ENCODE peak calls at places on chromosomes 3 and 15, in six cellular contexts. D is heart right ventricle, K is esophagus squamous epithelium, V is GM13976, X is endothelial cell, T is AG10803. Y is an unnamed sample.

GRCh38 chr3:64311424-64311920 is 86.2 kb upstream of the PRICKLE2 start:
- DNase-seq in V (no peak), X (no peak), K (no peak), D (no peak), T (peak), Y (no peak)

GRCh38 chr15:47374222-47374621 is 343.1 kb upstream of the SEMA6D start:
- DNase-seq in V (no peak), X (peak), K (no peak), T (peak), D (no peak), Y (no peak)

GRCh38 chr15:72706266-72706665 is 20.3 kb downstream of the BBS4 start:
- DNase-seq in X (no peak), V (no peak), D (no peak), K (no peak), T (no peak), Y (no peak)

GRCh38 chr15:69668963-69669362 is 216.3 kb downstream of the RPLP1 start:
- DNase-seq in D (peak), T (no peak), X (no peak), V (peak), K (no peak), Y (no peak)

GRCh38 chr3:140004271-140004670 is 69.3 kb downstream of the CLSTN2 start:
- DNase-seq in D (no peak), X (no peak), T (no peak), K (no peak), V (no peak), Y (no peak)

GRCh38 chr15:72042054-72042453 is 75.9 kb downstream of the MYO9A start:
- DNase-seq in D (no peak), V (no peak), X (no peak), K (no peak), T (peak), Y (no peak)

GRCh38 chr3:171841620-171842000 is 1.5 kb upstream of the TMEM212 start:
- DNase-seq in X (no peak), T (peak), D (no peak), K (no peak), V (no peak), Y (no peak)

GRCh38 chr3:152241142-152242067 is 27.3 kb upstream of the MBNL1 start:
- DNase-seq in X (no peak), K (no peak), T (no peak), D (no peak), V (no peak), Y (no peak)

GRCh38 chr3:99468918-99469317 is 169.5 kb upstream of the COL8A1 start:
- DNase-seq in D (no peak), T (no peak), V (no peak), K (no peak), X (no peak), Y (no peak)

GRCh38 chr15:37140531-37141053 is 40.2 kb upstream of the MEIS2 start:
- DNase-seq in V (no peak), T (peak), D (no peak), X (no peak), K (no peak), Y (no peak)

GRCh38 chr3:108736821-108737220 is 20.4 kb downstream of the RETNLB start:
- DNase-seq in D (no peak), X (no peak), T (no peak), V (no peak), K (no peak), Y (no peak)

GRCh38 chr3:140358696-140359095 is 319.2 kb upstream of the TRIM42 start:
- DNase-seq in D (no peak), T (no peak), K (no peak), X (no peak), V (no peak), Y (no peak)

GRCh38 chr15:69919816-69920215 is 177.9 kb downstream of the TLE3 start:
- DNase-seq in V (no peak), X (no peak), T (no peak), D (no peak), K (no peak), Y (no peak)

GRCh38 chr3:15795563-15796308 is 2.0 kb downstream of the ANKRD28 start:
- DNase-seq in D (no peak), T (peak), V (no peak), X (no peak), K (no peak), Y (no peak)

GRCh38 chr15:34331809-34332208 is 5.8 kb downstream of the SLC12A6 start:
- DNase-seq in T (no peak), V (no peak), K (no peak), D (no peak), X (no peak), Y (no peak)

GRCh38 chr15:64828985-64829384 is 3.5 kb upstream of the PIF1 start:
- DNase-seq in K (no peak), T (no peak), V (no peak), X (no peak), D (no peak), Y (no peak)

GRCh38 chr15:72782993-72783562 is 480 bp downstream of the ADPGK start:
- DNase-seq in T (peak), X (no peak), D (no peak), V (peak), K (no peak), Y (no peak)

GRCh38 chr15:48097264-48097663 is 23.5 kb upstream of the SLC24A5 start:
- DNase-seq in K (no peak), X (no peak), D (no peak), V (no peak), T (no peak), Y (no peak)

GRCh38 chr15:72237286-72238224 is 6.6 kb upstream of the PKM start:
- DNase-seq in V (peak), K (no peak), X (no peak), T (peak), D (peak), Y (peak)

GRCh38 chr15:48177383-48177874 is 666 bp downstream of the MYEF2 start:
- DNase-seq in V (peak), K (no peak), D (no peak), X (no peak), T (peak), Y (no peak)

GRCh38 chr15:41562258-41562657 is 3.2 kb downstream of the TYRO3 start:
- DNase-seq in T (no peak), D (no peak), X (no peak), V (no peak), K (no peak), Y (no peak)

GRCh38 chr3:123026551-123027291 is 842 bp downstream of the SEMA5B start:
- DNase-seq in K (no peak), D (peak), T (no peak), V (peak), X (peak), Y (no peak)

GRCh38 chr3:63880653-63881052 is 17.0 kb downstream of the ATXN7 start:
- DNase-seq in X (no peak), D (no peak), T (no peak), V (no peak), K (no peak), Y (no peak)

GRCh38 chr3:123294296-123294938 is 92.7 kb downstream of the SEC22A start:
- DNase-seq in D (no peak), V (no peak), K (no peak), X (no peak), T (no peak), Y (no peak)

GRCh38 chr3:17059966-17060560 is 175.3 kb downstream of the PLCL2 start:
- DNase-seq in X (no peak), T (no peak), V (no peak), D (no peak), K (no peak), Y (no peak)

GRCh38 chr3:53531749-53532148 is 37.3 kb downstream of the CACNA1D start:
- DNase-seq in X (no peak), K (no peak), D (no peak), T (no peak), V (no peak), Y (no peak)

GRCh38 chr3:122151480-122151879 is 32.0 kb upstream of the CASR start:
- DNase-seq in K (no peak), X (no peak), V (no peak), T (no peak), D (no peak), Y (no peak)

GRCh38 chr3:72234394-72234793 is 449.4 kb upstream of the PROK2 start:
- DNase-seq in D (no peak), V (no peak), K (no peak), X (no peak), T (peak), Y (no peak)

GRCh38 chr15:72153269-72153668 is 35.1 kb downstream of the SENP8 start:
- DNase-seq in X (no peak), D (no peak), V (no peak), T (no peak), K (no peak), Y (no peak)

GRCh38 chr3:113485161-113485609 is 29.8 kb downstream of the SPICE1 start:
- DNase-seq in D (no peak), X (no peak), V (no peak), T (no peak), K (no peak), Y (no peak)

GRCh38 chr3:49428697-49429100 is 425 bp downstream of the NICN1 start:
- DNase-seq in D (no peak), K (no peak), T (no peak), X (no peak), V (peak), Y (no peak)

GRCh38 chr3:129829640-129830039 is 63.9 kb downstream of the TMCC1 start:
- DNase-seq in D (no peak), T (peak), X (peak), V (peak), K (no peak), Y (no peak)

GRCh38 chr15:71337197-71337845 is 222.1 kb downstream of the THSD4 start:
- DNase-seq in D (no peak), V (no peak), T (no peak), K (no peak), X (no peak), Y (no peak)

GRCh38 chr15:99321477-99321876 is 70.2 kb downstream of the LRRC28 start:
- DNase-seq in T (no peak), V (no peak), D (no peak), K (no peak), X (no peak), Y (no peak)

GRCh38 chr3:177724020-177724638 is 526.8 kb upstream of the TBL1XR1 start:
- DNase-seq in X (no peak), T (no peak), K (no peak), D (peak), V (no peak), Y (no peak)

GRCh38 chr3:73036694-73037368 is 24.6 kb upstream of the EBLN2 start:
- DNase-seq in D (no peak), K (no peak), T (peak), V (no peak), X (no peak), Y (no peak)

GRCh38 chr3:63625161-63625560 is 27.3 kb upstream of the SNTN start:
- DNase-seq in X (no peak), D (no peak), K (no peak), T (peak), V (no peak), Y (no peak)

GRCh38 chr3:173584093-173584833 is 186.7 kb downstream of the NLGN1 start:
- DNase-seq in X (peak), T (peak), D (no peak), V (peak), K (no peak), Y (no peak)

GRCh38 chr3:27452368-27453090 is 31.7 kb downstream of the SLC4A7 start:
- DNase-seq in T (no peak), V (no peak), X (no peak), D (no peak), K (no peak), Y (no peak)

GRCh38 chr3:40713306-40713705 is 188.5 kb downstream of the ZNF621 start:
- DNase-seq in T (no peak), X (no peak), K (no peak), D (no peak), V (no peak), Y (no peak)

GRCh38 chr3:153290278-153291015 is 128.4 kb downstream of the RAP2B start:
- DNase-seq in V (no peak), T (peak), X (no peak), D (no peak), K (no peak), Y (no peak)
- TF ChIP-seq CTCF in V (no peak), T (peak), X (no peak), D (peak), K (peak), Y (no peak)

GRCh38 chr3:62229201-62229600 is 144.1 kb downstream of the FEZF2 start:
- DNase-seq in T (no peak), X (no peak), K (no peak), D (no peak), V (no peak), Y (no peak)

GRCh38 chr3:62228467-62228866 is 144.9 kb downstream of the FEZF2 start:
- DNase-seq in D (no peak), V (no peak), K (no peak), X (no peak), T (no peak), Y (no peak)

GRCh38 chr3:62229908-62230307 is 143.4 kb downstream of the FEZF2 start:
- DNase-seq in V (no peak), D (no peak), X (no peak), T (no peak), K (no peak), Y (no peak)

GRCh38 chr3:62237296-62237948 is 135.9 kb downstream of the FEZF2 start:
- DNase-seq in T (no peak), X (no peak), K (no peak), V (no peak), D (no peak), Y (no peak)

DNA sequence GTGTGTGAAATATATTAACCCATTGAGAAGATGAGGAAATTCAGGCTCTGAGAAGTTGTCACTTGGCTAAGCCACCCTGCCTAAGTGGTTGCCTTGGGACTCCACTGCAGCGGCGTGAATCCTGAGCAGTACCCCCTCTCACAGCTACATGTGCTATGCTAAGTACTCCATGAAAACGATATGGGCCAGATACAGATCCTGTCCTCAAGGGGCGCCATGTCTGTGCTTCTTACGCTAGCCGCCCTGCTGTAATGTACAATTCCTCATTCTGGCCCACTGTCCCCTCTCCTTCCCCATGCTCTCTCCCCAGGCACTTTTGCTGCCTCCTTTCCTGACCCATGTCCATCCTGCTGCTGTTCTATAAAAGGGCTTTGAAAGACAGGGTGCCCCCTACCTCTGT is 140.3 kb downstream of the FEZF2 start:
- DNase-seq in V (no peak), X (peak), T (no peak), D (no peak), K (no peak), Y (no peak)
- TF ChIP-seq CTCF in V (no peak), X (no peak), T (no peak), D (no peak), K (no peak), Y (no peak)

GRCh38 chr15:65927545-65927944 is 58.3 kb downstream of the RAB11A start:
- DNase-seq in X (no peak), D (no peak), V (no peak), T (no peak), K (no peak), Y (no peak)
- TF ChIP-seq CTCF in X (peak), D (no peak), V (no peak), T (peak), K (peak), Y (no peak)

GRCh38 chr3:2713923-2714322 is 396.3 kb downstream of the IL5RA start:
- DNase-seq in V (no peak), K (no peak), T (no peak), X (no peak), D (no peak), Y (no peak)
- TF ChIP-seq CTCF in V (peak), K (no peak), T (no peak), X (no peak), D (no peak), Y (no peak)

GRCh38 chr15:32649336-32649735 is 7.8 kb downstream of the SCG5 start:
- DNase-seq in T (peak), V (no peak), D (no peak), X (peak), K (no peak), Y (no peak)
- TF ChIP-seq CTCF in T (peak), V (no peak), D (no peak), X (peak), K (peak), Y (no peak)

GRCh38 chr3:28933337-28933736 is 347.5 kb upstream of the RBMS3 start:
- DNase-seq in X (no peak), K (no peak), V (no peak), D (no peak), T (no peak), Y (no peak)
- TF ChIP-seq CTCF in X (no peak), K (no peak), V (no peak), D (no peak), T (no peak), Y (no peak)

GRCh38 chr15:57542505-57542817 is 49.2 kb upstream of the MYZAP start:
- DNase-seq in X (no peak), T (no peak), K (no peak), V (no peak), D (no peak), Y (no peak)
- TF ChIP-seq CTCF in X (no peak), T (no peak), K (no peak), V (no peak), D (peak), Y (no peak)

GRCh38 chr3:42660898-42661297 is 7.4 kb downstream of the ZBTB47 start:
- DNase-seq in X (no peak), K (no peak), T (no peak), V (peak), D (no peak), Y (no peak)
- TF ChIP-seq CTCF in X (no peak), K (no peak), T (no peak), V (peak), D (peak), Y (no peak)

DNA sequence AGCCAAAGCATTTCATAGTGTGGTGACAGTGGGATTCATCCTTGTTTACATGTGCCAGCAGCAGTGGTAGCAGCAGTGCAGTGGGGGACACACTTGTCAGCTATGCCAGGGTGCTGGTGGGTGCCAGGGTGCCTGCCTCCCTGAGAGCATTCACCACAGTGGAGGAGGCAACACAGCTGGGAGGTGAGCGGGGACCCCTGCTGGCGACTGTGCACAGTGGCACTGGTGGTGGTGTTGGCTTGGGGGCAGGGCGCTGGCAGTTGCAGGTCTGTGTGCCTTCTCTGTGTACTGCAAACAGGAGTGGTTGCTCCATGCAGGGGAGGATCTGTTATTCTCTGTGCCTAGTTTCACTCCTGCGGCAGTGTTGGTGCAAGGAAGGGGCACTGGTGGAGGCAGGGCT is 41.2 kb downstream of the CEP63 start:
- DNase-seq in D (no peak), V (peak), X (peak), T (no peak), K (no peak), Y (no peak)
- TF ChIP-seq CTCF in D (no peak), V (no peak), X (peak), T (no peak), K (peak), Y (no peak)

Y was measured in thoracic aorta.